ENCODE peak calls at places on chromosomes 6 and 20, in six cellular contexts. M is neuronal stem cell, S is thyroid gland, K is upper lobe of right lung, P is foreskin fibroblast, O is hepatocyte. X is an unnamed sample.
A peak's percentile ranks its signal among the peaks of the same experiment; 100 is the strongest.

GRCh38 chr6:52557389-52558265 is 19.2 kb downstream of the TRAM2 start:
- DNase-seq in S (peak; percentile 15), P (no peak), M (no peak), O (no peak), K (no peak), X (no peak)

GRCh38 chr20:46545077-46545826 is 5.2 kb downstream of the OCSTAMP start:
- DNase-seq in O (no peak), S (no peak), P (no peak), K (no peak), M (no peak), X (peak; percentile 49)

GRCh38 chr6:17086469-17086868 is 15.4 kb upstream of the STMND1 start:
- DNase-seq in K (no peak), P (peak; percentile 61), O (peak; percentile 89), S (peak; percentile 37), M (no peak), X (peak; percentile 30)

GRCh38 chr20:46408281-46408731 is 1.9 kb upstream of the ELMO2 start:
- DNase-seq in M (no peak), K (no peak), P (no peak), S (no peak), O (no peak), X (no peak)

GRCh38 chr6:113488061-113488460 is 369.1 kb upstream of the MARCKS start:
- DNase-seq in P (no peak), M (no peak), K (no peak), O (no peak), S (no peak), X (no peak)

GRCh38 chr6:30122515-30122914 is 9.6 kb upstream of the TRIM31 start:
- DNase-seq in K (no peak), P (no peak), O (no peak), S (no peak), M (no peak), X (no peak)

GRCh38 chr6:52389626-52390360 is 27.8 kb downstream of the PAQR8 start:
- DNase-seq in M (no peak), P (peak; percentile 44), O (peak; percentile 61), S (peak; percentile 79), K (peak; percentile 70), X (peak; percentile 21)

GRCh38 chr20:36230019-36230418 is 6.3 kb upstream of the AAR2 start:
- DNase-seq in P (no peak), S (no peak), K (no peak), M (no peak), O (no peak), X (no peak)

GRCh38 chr20:19986419-19986818 is 30.7 kb upstream of the NAA20 start:
- DNase-seq in O (no peak), K (no peak), P (peak; percentile 37), S (no peak), M (no peak), X (no peak)

GRCh38 chr6:80338201-80338836 is 231.8 kb downstream of the BCKDHB start:
- DNase-seq in S (peak; percentile 79), O (peak; percentile 76), K (peak; percentile 79), P (peak; percentile 12), M (peak; percentile 77), X (no peak)

GRCh38 chr20:18031050-18031449 is 26.7 kb downstream of the OVOL2 start:
- DNase-seq in M (no peak), S (no peak), P (no peak), O (no peak), K (no peak), X (no peak)

GRCh38 chr6:145214570-145214969 is 520.8 kb downstream of the EPM2A start:
- DNase-seq in P (no peak), M (peak; percentile 8), O (peak; percentile 52), K (no peak), S (no peak), X (no peak)

GRCh38 chr20:48758206-48758820 is 69.5 kb downstream of the PREX1 start:
- DNase-seq in O (no peak), K (no peak), P (no peak), M (no peak), S (no peak), X (no peak)

GRCh38 chr20:57433658-57434389 is 42.6 kb downstream of the RBM38 start:
- DNase-seq in K (no peak), O (no peak), M (no peak), S (no peak), P (no peak), X (no peak)

GRCh38 chr6:157025459-157025858 is 248.3 kb downstream of the ARID1B start:
- DNase-seq in K (no peak), P (no peak), M (no peak), S (no peak), O (no peak), X (no peak)

GRCh38 chr6:81682238-81682795 is 70.2 kb downstream of the TENT5A start:
- DNase-seq in S (no peak), K (no peak), O (no peak), M (no peak), P (no peak), X (no peak)

GRCh38 chr6:111564482-111564945 is 41.2 kb downstream of the TRAF3IP2 start:
- DNase-seq in P (peak; percentile 67), M (no peak), S (peak; percentile 53), O (no peak), K (no peak), X (peak; percentile 61)

GRCh38 chr6:24257282-24257681 is 100.6 kb downstream of the DCDC2 start:
- DNase-seq in P (no peak), O (peak; percentile 10), K (no peak), M (no peak), S (peak; percentile 28), X (no peak)

GRCh38 chr6:52666523-52666922 is 4.4 kb upstream of the TMEM14A start:
- DNase-seq in P (no peak), K (no peak), S (no peak), O (no peak), M (no peak), X (no peak)

GRCh38 chr6:89411269-89412070 is 603 bp downstream of the RRAGD start:
- DNase-seq in K (peak; percentile 79), S (peak; percentile 50), M (no peak), O (peak; percentile 54), P (no peak), X (no peak)

GRCh38 chr6:89412071-89413005 is at the start of gene RRAGD:
- DNase-seq in S (peak; percentile 81), M (no peak), O (peak; percentile 87), P (no peak), K (peak; percentile 90), X (no peak)

GRCh38 chr6:89411019-89411268 is 1.1 kb downstream of the RRAGD start:
- DNase-seq in P (no peak), O (peak; percentile 45), S (peak; percentile 38), M (no peak), K (no peak), X (no peak)

GRCh38 chr6:89414215-89414614 is 2.1 kb upstream of the RRAGD start:
- DNase-seq in S (no peak), K (no peak), O (peak; percentile 43), M (no peak), P (no peak), X (no peak)

GRCh38 chr6:89413006-89413400 is 930 bp upstream of the RRAGD start:
- DNase-seq in K (no peak), M (no peak), O (no peak), P (no peak), S (peak; percentile 63), X (no peak)
- H3K4me3 ChIP-seq in K (peak overlapping the region; percentile 84), M (no peak overlapping the region), O (peak overlapping the region; percentile 93), P (no peak overlapping the region), S (peak overlapping the region; percentile 94), X (no peak overlapping the region)

DNA sequence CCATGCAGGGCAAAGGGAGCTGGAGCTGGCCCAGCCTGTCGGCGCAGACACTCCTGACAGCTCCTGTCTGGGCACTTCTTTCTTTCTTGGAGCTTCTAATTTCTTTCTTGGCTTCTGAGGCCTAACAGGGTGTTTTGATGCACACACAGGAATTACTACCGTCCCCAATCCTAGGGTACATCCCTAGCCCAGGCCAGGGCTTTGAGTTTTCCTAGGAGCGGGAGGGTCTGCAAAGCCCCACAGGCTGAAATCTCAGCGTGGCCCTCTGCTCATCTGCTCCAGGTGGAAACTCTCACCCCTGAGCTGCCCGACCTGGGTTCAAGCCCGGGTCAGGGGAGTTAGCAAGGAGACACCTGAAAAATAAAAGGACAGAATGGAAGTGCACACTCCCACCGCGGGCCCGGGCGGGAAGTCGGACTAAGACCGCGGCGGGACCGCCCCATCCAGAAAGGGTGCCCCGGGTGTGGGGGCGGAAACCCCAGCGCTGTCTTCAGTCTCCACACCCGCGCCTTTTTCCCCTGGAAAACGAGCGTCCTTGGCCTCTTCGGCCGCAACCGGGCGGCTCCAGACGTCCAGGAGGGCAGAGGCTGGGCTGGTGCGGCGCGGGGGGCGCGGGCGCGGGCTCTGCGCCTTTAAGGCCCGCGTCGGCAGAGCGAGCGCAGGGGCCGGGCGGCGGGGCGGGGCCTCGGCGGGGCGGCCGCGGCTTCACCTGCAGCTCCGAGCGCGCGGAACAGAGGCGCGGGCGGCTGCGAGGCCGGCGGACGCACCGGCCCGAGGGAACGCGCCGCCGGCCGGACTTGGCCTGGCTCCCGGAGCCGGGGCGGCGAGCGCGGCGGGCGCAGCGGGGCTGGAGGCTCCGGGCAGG is at the start of gene CDH4:
- DNase-seq in P (no peak), M (no peak), K (no peak), S (no peak), O (peak; percentile 57), X (no peak)
- H3K4me3 ChIP-seq in P (peak within 1 kb of the TSS; percentile 55), M (peak within 1 kb of the TSS; percentile 85), K (no peak within 1 kb of the TSS), S (no peak within 1 kb of the TSS), O (peak within 1 kb of the TSS; percentile 23), X (peak within 1 kb of the TSS; percentile 64)

GRCh38 chr6:130215526-130215925 is 7.2 kb downstream of the SAMD3 start:
- DNase-seq in O (no peak), S (no peak), K (no peak), P (no peak), M (no peak), X (no peak)

GRCh38 chr6:130212215-130212874 is 10.4 kb downstream of the SAMD3 start:
- DNase-seq in S (no peak), K (no peak), M (no peak), P (no peak), O (peak; percentile 15), X (no peak)

GRCh38 chr6:130207979-130208649 is 14.6 kb downstream of the SAMD3 start:
- DNase-seq in O (no peak), M (no peak), K (no peak), P (no peak), S (no peak), X (no peak)

GRCh38 chr6:130216630-130217029 is 6.1 kb downstream of the SAMD3 start:
- DNase-seq in O (no peak), K (no peak), P (no peak), S (no peak), M (no peak), X (no peak)

GRCh38 chr6:130211697-130212096 is 11.1 kb downstream of the SAMD3 start:
- DNase-seq in P (no peak), K (no peak), M (no peak), O (no peak), S (no peak), X (no peak)
- H3K4me3 ChIP-seq in P (no peak overlapping the region), K (no peak overlapping the region), M (no peak overlapping the region), O (no peak overlapping the region), S (no peak overlapping the region), X (no peak overlapping the region)

DNA sequence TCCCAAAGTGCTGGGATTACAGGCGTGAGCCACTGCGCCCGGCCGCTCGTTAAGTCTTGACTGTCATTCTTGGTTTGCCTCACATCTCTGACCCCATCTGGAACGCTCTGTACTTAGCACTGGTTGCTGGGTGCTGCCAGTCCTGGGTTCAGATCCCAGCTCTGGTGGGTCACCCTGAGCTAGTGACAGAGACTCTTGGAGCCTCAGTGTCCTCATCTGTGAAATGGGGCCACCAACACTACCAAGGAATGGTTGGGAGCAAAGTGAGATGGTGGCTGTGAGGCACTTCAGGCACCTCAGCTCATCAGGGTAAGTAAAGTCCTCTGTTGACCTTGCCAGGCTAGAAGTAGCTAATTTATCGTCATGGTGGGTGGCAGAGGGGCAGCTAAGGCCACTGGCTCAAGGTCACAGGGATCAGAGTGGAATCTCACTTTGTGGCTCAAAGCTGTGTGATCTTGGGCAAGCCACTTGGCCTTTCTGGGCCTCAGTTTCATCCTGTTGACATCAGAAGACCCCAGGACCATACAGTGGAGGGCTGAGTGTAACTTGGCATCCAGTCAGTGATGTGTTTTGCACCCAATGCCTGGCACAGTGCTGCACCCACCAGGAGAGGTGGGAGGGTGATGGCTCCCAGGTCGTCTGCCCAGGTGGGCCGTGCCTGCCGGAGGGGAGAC is 46.7 kb downstream of the UBE2V1 start:
- DNase-seq in O (no peak), K (no peak), P (no peak), S (no peak), M (no peak), X (no peak)
- H3K4me3 ChIP-seq in O (no peak overlapping the region), K (no peak overlapping the region), P (no peak overlapping the region), S (no peak overlapping the region), M (no peak overlapping the region), X (no peak overlapping the region)

X was measured in skeletal muscle cell.